ENCODE peak calls at places on chromosome 16, in nine cellular contexts. W is CD8-positive, alpha-beta memory T cell; A is aorta; O is psoas muscle; V is colonic mucosa; M is CD4-positive, alpha-beta T cell; F is tibial nerve; Y is upper lobe of left lung; K is right cardiac atrium. E is an unnamed sample.
A peak's percentile ranks its signal among the peaks of the same experiment; 100 is the strongest.

GRCh38 chr16:14345512-14346115 is 274.5 kb downstream of the MRTFB start:
- DNase-seq in O (no peak), V (no peak), Y (no peak), K (peak; percentile 57), F (no peak), W (no peak), A (no peak), M (no peak), E (no peak)

GRCh38 chr16:57826706-57827625 is 24.7 kb upstream of the KIFC3 start:
- DNase-seq in O (peak; percentile 64), F (no peak), W (no peak), K (peak; percentile 71), A (no peak), Y (peak; percentile 49), V (no peak), M (no peak), E (no peak)

GRCh38 chr16:31138621-31139578 is 3.4 kb upstream of the PRSS8 start:
- DNase-seq in Y (peak; percentile 86), W (no peak), M (no peak), K (peak; percentile 83), A (peak; percentile 89), O (peak; percentile 91), F (no peak), V (peak; percentile 83), E (peak; percentile 23)

GRCh38 chr16:51152691-51153261 is 1.7 kb upstream of the SALL1 start:
- DNase-seq in V (no peak), A (no peak), Y (peak; percentile 68), O (no peak), W (no peak), K (peak; percentile 57), F (no peak), M (no peak), E (peak; percentile 81)

GRCh38 chr16:88767546-88767945 is 17.5 kb downstream of the PIEZO1 start:
- DNase-seq in V (no peak), M (no peak), F (no peak), W (no peak), Y (no peak), K (no peak), A (no peak), O (no peak), E (no peak)

GRCh38 chr16:79592150-79592549 is 8.4 kb downstream of the MAF start:
- DNase-seq in V (no peak), Y (no peak), O (no peak), A (no peak), F (no peak), K (no peak), M (no peak), W (no peak), E (no peak)

GRCh38 chr16:78134944-78135619 is 35.6 kb downstream of the WWOX start:
- DNase-seq in M (no peak), O (no peak), W (no peak), K (no peak), Y (no peak), F (no peak), V (no peak), A (no peak), E (no peak)

GRCh38 chr16:83403751-83404150 is 404.0 kb upstream of the HSBP1 start:
- DNase-seq in Y (no peak), A (no peak), K (no peak), V (no peak), M (no peak), W (no peak), F (no peak), O (no peak), E (no peak)

GRCh38 chr16:89246903-89247733 is 29.6 kb downstream of the ZNF778 start:
- DNase-seq in M (peak; percentile 99), V (peak; percentile 95), W (peak; percentile 90), A (peak; percentile 96), F (peak; percentile 85), O (peak; percentile 94), K (peak; percentile 94), Y (peak; percentile 99), E (no peak)

GRCh38 chr16:6195966-6196365 is 1098.4 kb upstream of the EEF2KMT start:
- DNase-seq in V (no peak), Y (no peak), O (no peak), W (no peak), M (no peak), A (no peak), F (no peak), K (no peak), E (no peak)

GRCh38 chr16:10741844-10742243 is 1.8 kb upstream of the NUBP1 start:
- DNase-seq in V (no peak), F (no peak), Y (no peak), M (no peak), A (peak; percentile 82), O (no peak), K (peak; percentile 82), W (no peak), E (no peak)

GRCh38 chr16:31258366-31258765 is 1.4 kb upstream of the ITGAM start:
- DNase-seq in Y (no peak), V (no peak), W (no peak), K (no peak), O (no peak), M (no peak), A (peak; percentile 32), F (no peak), E (no peak)

GRCh38 chr16:14300631-14301149 is 229.6 kb downstream of the MRTFB start:
- DNase-seq in V (peak; percentile 62), F (peak; percentile 68), K (peak; percentile 86), M (no peak), Y (no peak), A (peak; percentile 89), W (peak; percentile 33), O (peak; percentile 85), E (peak; percentile 68)

GRCh38 chr16:88005148-88005547 is 53.9 kb downstream of the BANP start:
- DNase-seq in W (no peak), F (no peak), M (no peak), Y (no peak), V (no peak), O (no peak), K (peak; percentile 39), A (no peak), E (no peak)

GRCh38 chr16:23914935-23915549 is 79.3 kb downstream of the PRKCB start:
- DNase-seq in M (no peak), O (no peak), V (no peak), A (no peak), W (no peak), Y (no peak), F (no peak), K (no peak), E (no peak)

GRCh38 chr16:58854392-58854791 is 120.3 kb upstream of the GOT2 start:
- DNase-seq in M (no peak), A (no peak), K (no peak), V (no peak), O (no peak), W (no peak), F (no peak), Y (no peak), E (no peak)

GRCh38 chr16:86031141-86031678 is 132.2 kb downstream of the IRF8 start:
- DNase-seq in K (no peak), W (no peak), V (no peak), O (no peak), A (peak; percentile 32), M (no peak), F (no peak), Y (no peak), E (no peak)
- H3K27me3 ChIP-seq in K (no peaks in the 10 kb centered on the region), W (no peaks in the 10 kb centered on the region), V (no peaks in the 10 kb centered on the region), O (peaks cover 10% of the 10 kb centered on the region), A (peaks cover 2% of the 10 kb centered on the region), M (no peaks in the 10 kb centered on the region), F (no peaks in the 10 kb centered on the region), Y (no peaks in the 10 kb centered on the region), E (no peaks in the 10 kb centered on the region)

GRCh38 chr16:86193528-86194193 is 294.7 kb downstream of the IRF8 start:
- DNase-seq in M (no peak), W (no peak), A (no peak), Y (no peak), O (no peak), F (no peak), V (no peak), K (no peak), E (no peak)

GRCh38 chr16:86196687-86197391 is 297.9 kb downstream of the IRF8 start:
- DNase-seq in M (no peak), A (no peak), W (no peak), V (no peak), Y (no peak), F (no peak), O (no peak), K (no peak), E (no peak)

GRCh38 chr16:86199182-86199581 is 300.2 kb downstream of the IRF8 start:
- DNase-seq in M (no peak), O (no peak), Y (no peak), K (no peak), W (no peak), F (no peak), V (no peak), A (no peak), E (no peak)

GRCh38 chr16:86198201-86199118 is 299.5 kb downstream of the IRF8 start:
- DNase-seq in F (no peak), Y (no peak), O (no peak), M (no peak), K (no peak), W (no peak), A (no peak), V (no peak), E (no peak)

GRCh38 chr16:86195863-86196630 is 297.1 kb downstream of the IRF8 start:
- DNase-seq in K (no peak), O (no peak), V (no peak), A (no peak), F (no peak), M (no peak), W (no peak), Y (no peak), E (peak; percentile 97)
- H3K27me3 ChIP-seq in K (no peaks in the 10 kb centered on the region), O (peaks cover 92% of the 10 kb centered on the region), V (peaks cover 5% of the 10 kb centered on the region), A (no peaks in the 10 kb centered on the region), F (no peaks in the 10 kb centered on the region), M (peaks cover 68% of the 10 kb centered on the region), W (peaks cover 5% of the 10 kb centered on the region), Y (peaks cover 6% of the 10 kb centered on the region), E (no peaks in the 10 kb centered on the region)

GRCh38 chr16:1088295-1089170 is 7.5 kb downstream of the C1QTNF8 start:
- DNase-seq in K (no peak), M (no peak), V (peak; percentile 45), F (no peak), A (no peak), Y (peak; percentile 67), W (no peak), O (no peak), E (no peak)
- H3K27me3 ChIP-seq in K (no peaks in the 10 kb centered on the region), M (peaks cover 22% of the 10 kb centered on the region), V (no peaks in the 10 kb centered on the region), F (no peaks in the 10 kb centered on the region), A (no peaks in the 10 kb centered on the region), Y (peaks cover 36% of the 10 kb centered on the region), W (no peaks in the 10 kb centered on the region), O (peaks cover 43% of the 10 kb centered on the region), E (peaks cover 37% of the 10 kb centered on the region)

DNA sequence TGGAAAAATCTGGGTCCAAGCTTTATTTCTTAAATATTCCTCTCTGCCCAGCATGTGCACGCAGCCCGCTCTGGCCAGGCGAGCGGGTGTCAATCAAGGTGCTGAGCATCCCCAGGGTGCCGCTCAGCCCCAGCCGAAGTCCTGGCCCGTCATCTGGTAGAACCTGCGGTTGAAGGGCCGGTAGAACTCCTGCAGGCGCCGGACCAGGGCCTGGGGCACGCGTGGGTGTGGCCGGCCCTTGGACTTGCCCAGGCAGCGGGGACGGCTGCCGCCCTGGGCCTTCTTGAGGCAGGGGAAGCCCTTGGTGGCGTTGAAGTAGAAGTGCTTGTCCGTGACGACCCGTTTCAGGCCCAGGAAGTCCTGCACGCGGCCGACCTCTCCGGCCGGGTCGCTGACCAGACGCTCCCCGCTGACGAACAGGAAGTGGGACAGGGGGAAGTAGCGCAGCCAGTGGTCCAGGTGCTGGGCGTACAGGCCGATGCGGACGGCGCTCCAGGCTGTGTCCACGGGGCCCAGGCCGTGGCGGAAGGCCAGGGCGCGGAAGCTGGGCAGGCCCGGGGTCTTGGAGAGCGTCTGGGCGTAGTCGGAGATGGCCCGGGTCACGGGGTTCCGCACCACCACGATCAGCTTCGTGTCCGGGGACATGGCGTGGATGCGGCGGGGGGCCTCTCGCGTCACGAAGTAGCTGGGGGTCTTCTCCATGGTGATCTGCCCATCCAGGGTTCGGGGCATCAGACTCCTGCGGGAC is 6.6 kb downstream of the HS3ST6 start:
- DNase-seq in A (peak; percentile 73), K (no peak), F (no peak), V (no peak), M (no peak), W (no peak), Y (peak; percentile 82), O (no peak), E (no peak)
- H3K27me3 ChIP-seq in A (no peaks in the 10 kb centered on the region), K (no peaks in the 10 kb centered on the region), F (no peaks in the 10 kb centered on the region), V (no peaks in the 10 kb centered on the region), M (peaks cover 33% of the 10 kb centered on the region), W (no peaks in the 10 kb centered on the region), Y (no peaks in the 10 kb centered on the region), O (peaks cover 61% of the 10 kb centered on the region), E (peaks cover 63% of the 10 kb centered on the region)

E was measured in SJSA1.